ENCODE peak calls at places on chromosome 3, in ten cellular contexts. One of them, this sample, is unnamed.

GRCh38 chr3:160003520-160004128 is 15.0 kb downstream of the IL12A start:
- DNase-seq in cerebellar cortex: peak; percentile 62
- DNase-seq in cardiac fibroblast: peak; percentile 65
- DNase-seq in A549: peak; percentile 60
- DNase-seq in NCI-H345: peak; percentile 22
- DNase-seq in Ammon's horn: peak; percentile 83
- DNase-seq in occipital lobe: peak; percentile 10
- DNase-seq in NCI-H1105 treated with DMSO at 0.1 percent for 48 hours: peak; percentile 29
- DNase-seq in NCI-H1694: no peak
- DNase-seq in fibroblast of villous mesenchyme: peak; percentile 54
- DNase-seq in this sample: no peak

GRCh38 chr3:178325330-178325729 is 210.9 kb upstream of the KCNMB2 start:
- DNase-seq in occipital lobe: no peak
- DNase-seq in A549: no peak
- DNase-seq in Ammon's horn: no peak
- DNase-seq in NCI-H1105 treated with DMSO at 0.1 percent for 48 hours: peak; percentile 63
- DNase-seq in cardiac fibroblast: peak; percentile 76
- DNase-seq in NCI-H1694: no peak
- DNase-seq in fibroblast of villous mesenchyme: peak; percentile 71
- DNase-seq in NCI-H345: peak; percentile 44
- DNase-seq in cerebellar cortex: peak; percentile 54
- DNase-seq in this sample: no peak

GRCh38 chr3:131193671-131194291 is 167.1 kb downstream of the NEK11 start:
- DNase-seq in Ammon's horn: no peak
- DNase-seq in NCI-H345: no peak
- DNase-seq in cardiac fibroblast: peak; percentile 10
- DNase-seq in occipital lobe: no peak
- DNase-seq in A549: peak; percentile 8
- DNase-seq in fibroblast of villous mesenchyme: no peak
- DNase-seq in NCI-H1105 treated with DMSO at 0.1 percent for 48 hours: peak; percentile 10
- DNase-seq in NCI-H1694: no peak
- DNase-seq in cerebellar cortex: no peak
- DNase-seq in this sample: no peak

GRCh38 chr3:107377151-107377550 is at the start of gene CCDC54:
- DNase-seq in cardiac fibroblast: no peak
- DNase-seq in NCI-H345: no peak
- DNase-seq in fibroblast of villous mesenchyme: peak; percentile 8
- DNase-seq in cerebellar cortex: no peak
- DNase-seq in NCI-H1694: no peak
- DNase-seq in NCI-H1105 treated with DMSO at 0.1 percent for 48 hours: no peak
- DNase-seq in occipital lobe: no peak
- DNase-seq in A549: no peak
- DNase-seq in Ammon's horn: no peak
- DNase-seq in this sample: no peak

GRCh38 chr3:157167371-157167770 is 7.4 kb upstream of the CCNL1 start:
- DNase-seq in NCI-H345: no peak
- DNase-seq in Ammon's horn: no peak
- DNase-seq in occipital lobe: no peak
- DNase-seq in A549: no peak
- DNase-seq in NCI-H1105 treated with DMSO at 0.1 percent for 48 hours: no peak
- DNase-seq in NCI-H1694: no peak
- DNase-seq in fibroblast of villous mesenchyme: no peak
- DNase-seq in cardiac fibroblast: no peak
- DNase-seq in cerebellar cortex: no peak
- DNase-seq in this sample: no peak

GRCh38 chr3:185737020-185737419 is 87.8 kb downstream of the IGF2BP2 start:
- DNase-seq in fibroblast of villous mesenchyme: peak; percentile 51
- DNase-seq in cerebellar cortex: no peak
- DNase-seq in A549: no peak
- DNase-seq in NCI-H1694: no peak
- DNase-seq in occipital lobe: no peak
- DNase-seq in NCI-H345: no peak
- DNase-seq in Ammon's horn: no peak
- DNase-seq in cardiac fibroblast: peak; percentile 59
- DNase-seq in NCI-H1105 treated with DMSO at 0.1 percent for 48 hours: no peak
- DNase-seq in this sample: no peak

GRCh38 chr3:188520466-188520865 is 366.5 kb downstream of the LPP start:
- DNase-seq in NCI-H1694: no peak
- DNase-seq in NCI-H1105 treated with DMSO at 0.1 percent for 48 hours: no peak
- DNase-seq in NCI-H345: no peak
- DNase-seq in occipital lobe: no peak
- DNase-seq in Ammon's horn: no peak
- DNase-seq in cardiac fibroblast: no peak
- DNase-seq in fibroblast of villous mesenchyme: no peak
- DNase-seq in cerebellar cortex: no peak
- DNase-seq in A549: no peak
- DNase-seq in this sample: no peak

GRCh38 chr3:9012521-9012920 is 49.2 kb upstream of the RAD18 start:
- DNase-seq in cardiac fibroblast: no peak
- DNase-seq in NCI-H1694: no peak
- DNase-seq in NCI-H1105 treated with DMSO at 0.1 percent for 48 hours: no peak
- DNase-seq in Ammon's horn: no peak
- DNase-seq in A549: no peak
- DNase-seq in cerebellar cortex: no peak
- DNase-seq in fibroblast of villous mesenchyme: no peak
- DNase-seq in occipital lobe: no peak
- DNase-seq in NCI-H345: no peak
- DNase-seq in this sample: no peak

GRCh38 chr3:56854856-56855620 is 53.3 kb upstream of the ARHGEF3 start:
- DNase-seq in NCI-H1105 treated with DMSO at 0.1 percent for 48 hours: no peak
- DNase-seq in Ammon's horn: no peak
- DNase-seq in NCI-H1694: no peak
- DNase-seq in cerebellar cortex: no peak
- DNase-seq in fibroblast of villous mesenchyme: no peak
- DNase-seq in occipital lobe: no peak
- DNase-seq in A549: no peak
- DNase-seq in NCI-H345: no peak
- DNase-seq in cardiac fibroblast: no peak
- DNase-seq in this sample: no peak

GRCh38 chr3:13188975-13189374 is 115.7 kb upstream of the IQSEC1 start:
- DNase-seq in occipital lobe: no peak
- DNase-seq in A549: no peak
- DNase-seq in cardiac fibroblast: no peak
- DNase-seq in fibroblast of villous mesenchyme: no peak
- DNase-seq in NCI-H1105 treated with DMSO at 0.1 percent for 48 hours: no peak
- DNase-seq in NCI-H345: no peak
- DNase-seq in cerebellar cortex: no peak
- DNase-seq in NCI-H1694: no peak
- DNase-seq in Ammon's horn: no peak
- DNase-seq in this sample: no peak

GRCh38 chr3:55721716-55722484 is 234.8 kb upstream of the WNT5A start:
- DNase-seq in occipital lobe: no peak
- DNase-seq in cerebellar cortex: no peak
- DNase-seq in Ammon's horn: no peak
- DNase-seq in NCI-H1105 treated with DMSO at 0.1 percent for 48 hours: no peak
- DNase-seq in NCI-H1694: no peak
- DNase-seq in A549: no peak
- DNase-seq in NCI-H345: no peak
- DNase-seq in cardiac fibroblast: peak; percentile 25
- DNase-seq in fibroblast of villous mesenchyme: peak; percentile 44
- DNase-seq in this sample: no peak

GRCh38 chr3:50652709-50653108 is 22.0 kb upstream of the DOCK3 start:
- DNase-seq in occipital lobe: no peak
- DNase-seq in cerebellar cortex: no peak
- DNase-seq in NCI-H1105 treated with DMSO at 0.1 percent for 48 hours: peak; percentile 2
- DNase-seq in cardiac fibroblast: peak; percentile 33
- DNase-seq in A549: peak; percentile 16
- DNase-seq in NCI-H345: no peak
- DNase-seq in Ammon's horn: no peak
- DNase-seq in NCI-H1694: no peak
- DNase-seq in fibroblast of villous mesenchyme: peak; percentile 6
- DNase-seq in this sample: no peak

GRCh38 chr3:156307704-156308103 is 187.3 kb downstream of the KCNAB1 start:
- DNase-seq in A549: no peak
- DNase-seq in NCI-H1105 treated with DMSO at 0.1 percent for 48 hours: no peak
- DNase-seq in occipital lobe: no peak
- DNase-seq in cardiac fibroblast: peak; percentile 86
- DNase-seq in fibroblast of villous mesenchyme: peak; percentile 33
- DNase-seq in NCI-H1694: no peak
- DNase-seq in Ammon's horn: no peak
- DNase-seq in cerebellar cortex: no peak
- DNase-seq in NCI-H345: no peak
- DNase-seq in this sample: no peak

GRCh38 chr3:46902188-46902631 is 24.7 kb downstream of the PTH1R start:
- DNase-seq in Ammon's horn: no peak
- DNase-seq in NCI-H1105 treated with DMSO at 0.1 percent for 48 hours: no peak
- DNase-seq in A549: no peak
- DNase-seq in cardiac fibroblast: no peak
- DNase-seq in occipital lobe: no peak
- DNase-seq in cerebellar cortex: no peak
- DNase-seq in fibroblast of villous mesenchyme: no peak
- DNase-seq in NCI-H345: no peak
- DNase-seq in NCI-H1694: no peak
- DNase-seq in this sample: no peak

GRCh38 chr3:101873619-101874018 is 24.3 kb downstream of the NFKBIZ start:
- DNase-seq in NCI-H345: no peak
- DNase-seq in NCI-H1105 treated with DMSO at 0.1 percent for 48 hours: no peak
- DNase-seq in fibroblast of villous mesenchyme: peak; percentile 93
- DNase-seq in A549: no peak
- DNase-seq in cerebellar cortex: no peak
- DNase-seq in Ammon's horn: no peak
- DNase-seq in NCI-H1694: no peak
- DNase-seq in occipital lobe: no peak
- DNase-seq in cardiac fibroblast: peak; percentile 44
- DNase-seq in this sample: no peak

GRCh38 chr3:73442886-73443285 is 181.9 kb downstream of the PDZRN3 start:
- DNase-seq in Ammon's horn: no peak
- DNase-seq in NCI-H345: no peak
- DNase-seq in cerebellar cortex: no peak
- DNase-seq in NCI-H1105 treated with DMSO at 0.1 percent for 48 hours: no peak
- DNase-seq in fibroblast of villous mesenchyme: no peak
- DNase-seq in cardiac fibroblast: no peak
- DNase-seq in occipital lobe: no peak
- DNase-seq in A549: no peak
- DNase-seq in NCI-H1694: no peak
- DNase-seq in this sample: no peak

GRCh38 chr3:108153451-108153981 is 62.7 kb upstream of the CD47 start:
- DNase-seq in NCI-H345: no peak
- DNase-seq in fibroblast of villous mesenchyme: peak; percentile 75
- DNase-seq in A549: no peak
- DNase-seq in Ammon's horn: no peak
- DNase-seq in NCI-H1105 treated with DMSO at 0.1 percent for 48 hours: peak; percentile 63
- DNase-seq in cardiac fibroblast: peak; percentile 70
- DNase-seq in occipital lobe: no peak
- DNase-seq in NCI-H1694: peak; percentile 46
- DNase-seq in cerebellar cortex: peak; percentile 54
- DNase-seq in this sample: no peak

GRCh38 chr3:43155464-43156121 is 49.7 kb upstream of the POMGNT2 start:
- DNase-seq in NCI-H1694: no peak
- DNase-seq in fibroblast of villous mesenchyme: peak; percentile 78
- DNase-seq in cardiac fibroblast: peak; percentile 86
- DNase-seq in occipital lobe: peak; percentile 68
- DNase-seq in cerebellar cortex: peak; percentile 60
- DNase-seq in Ammon's horn: peak; percentile 81
- DNase-seq in NCI-H345: no peak
- DNase-seq in NCI-H1105 treated with DMSO at 0.1 percent for 48 hours: no peak
- DNase-seq in A549: peak; percentile 50
- DNase-seq in this sample: no peak

GRCh38 chr3:31485206-31485605 is 47.5 kb upstream of the STT3B start:
- DNase-seq in cerebellar cortex: no peak
- DNase-seq in A549: no peak
- DNase-seq in cardiac fibroblast: no peak
- DNase-seq in NCI-H1694: no peak
- DNase-seq in NCI-H345: no peak
- DNase-seq in Ammon's horn: no peak
- DNase-seq in fibroblast of villous mesenchyme: no peak
- DNase-seq in NCI-H1105 treated with DMSO at 0.1 percent for 48 hours: no peak
- DNase-seq in occipital lobe: no peak
- DNase-seq in this sample: no peak

GRCh38 chr3:13282986-13283876 is 136.9 kb downstream of the NUP210 start:
- DNase-seq in fibroblast of villous mesenchyme: no peak
- DNase-seq in cerebellar cortex: peak; percentile 40
- DNase-seq in A549: peak; percentile 64
- DNase-seq in cardiac fibroblast: no peak
- DNase-seq in NCI-H345: peak; percentile 22
- DNase-seq in Ammon's horn: no peak
- DNase-seq in NCI-H1694: no peak
- DNase-seq in occipital lobe: no peak
- DNase-seq in NCI-H1105 treated with DMSO at 0.1 percent for 48 hours: no peak
- DNase-seq in this sample: no peak

GRCh38 chr3:195768831-195769303 is 42.9 kb downstream of the MUC4 start:
- DNase-seq in occipital lobe: no peak
- DNase-seq in A549: no peak
- DNase-seq in NCI-H1694: no peak
- DNase-seq in NCI-H345: no peak
- DNase-seq in cardiac fibroblast: no peak
- DNase-seq in fibroblast of villous mesenchyme: no peak
- DNase-seq in NCI-H1105 treated with DMSO at 0.1 percent for 48 hours: no peak
- DNase-seq in Ammon's horn: no peak
- DNase-seq in cerebellar cortex: no peak
- DNase-seq in this sample: no peak

GRCh38 chr3:94937980-94938379 is 875.1 kb downstream of the NSUN3 start:
- DNase-seq in NCI-H1694: no peak
- DNase-seq in fibroblast of villous mesenchyme: no peak
- DNase-seq in cardiac fibroblast: no peak
- DNase-seq in Ammon's horn: no peak
- DNase-seq in cerebellar cortex: no peak
- DNase-seq in occipital lobe: no peak
- DNase-seq in A549: no peak
- DNase-seq in NCI-H1105 treated with DMSO at 0.1 percent for 48 hours: no peak
- DNase-seq in NCI-H345: no peak
- DNase-seq in this sample: no peak

GRCh38 chr3:124094496-124094895 is 102.6 kb upstream of the ROPN1 start:
- DNase-seq in cardiac fibroblast: no peak
- DNase-seq in occipital lobe: peak; percentile 78
- DNase-seq in A549: no peak
- DNase-seq in fibroblast of villous mesenchyme: peak; percentile 26
- DNase-seq in NCI-H1105 treated with DMSO at 0.1 percent for 48 hours: no peak
- DNase-seq in NCI-H345: no peak
- DNase-seq in NCI-H1694: no peak
- DNase-seq in cerebellar cortex: no peak
- DNase-seq in Ammon's horn: peak; percentile 80
- DNase-seq in this sample: no peak

GRCh38 chr3:35659808-35660207 is 20.5 kb downstream of the ARPP21 start:
- DNase-seq in NCI-H345: peak; percentile 60
- DNase-seq in Ammon's horn: no peak
- DNase-seq in NCI-H1694: no peak
- DNase-seq in NCI-H1105 treated with DMSO at 0.1 percent for 48 hours: peak; percentile 65
- DNase-seq in occipital lobe: no peak
- DNase-seq in cardiac fibroblast: no peak
- DNase-seq in cerebellar cortex: peak; percentile 81
- DNase-seq in fibroblast of villous mesenchyme: no peak
- DNase-seq in A549: no peak
- DNase-seq in this sample: peak; percentile 26

GRCh38 chr3:143808999-143809700 is 39.1 kb downstream of the SLC9A9 start:
- DNase-seq in occipital lobe: no peak
- DNase-seq in A549: no peak
- DNase-seq in NCI-H1694: no peak
- DNase-seq in NCI-H345: no peak
- DNase-seq in fibroblast of villous mesenchyme: peak; percentile 44
- DNase-seq in NCI-H1105 treated with DMSO at 0.1 percent for 48 hours: no peak
- DNase-seq in cardiac fibroblast: peak; percentile 54
- DNase-seq in Ammon's horn: peak; percentile 54
- DNase-seq in cerebellar cortex: no peak
- DNase-seq in this sample: no peak

GRCh38 chr3:31165399-31165860 is 271.0 kb upstream of the GADL1 start:
- DNase-seq in Ammon's horn: no peak
- DNase-seq in A549: no peak
- DNase-seq in cardiac fibroblast: peak; percentile 80
- DNase-seq in NCI-H345: peak; percentile 87
- DNase-seq in NCI-H1105 treated with DMSO at 0.1 percent for 48 hours: no peak
- DNase-seq in NCI-H1694: no peak
- DNase-seq in cerebellar cortex: no peak
- DNase-seq in fibroblast of villous mesenchyme: no peak
- DNase-seq in occipital lobe: no peak
- DNase-seq in this sample: peak; percentile 34

GRCh38 chr3:174243194-174243593 is 615.9 kb upstream of the NAALADL2 start:
- DNase-seq in occipital lobe: no peak
- DNase-seq in Ammon's horn: no peak
- DNase-seq in fibroblast of villous mesenchyme: no peak
- DNase-seq in cardiac fibroblast: peak; percentile 8
- DNase-seq in A549: no peak
- DNase-seq in cerebellar cortex: no peak
- DNase-seq in NCI-H1694: no peak
- DNase-seq in NCI-H1105 treated with DMSO at 0.1 percent for 48 hours: no peak
- DNase-seq in NCI-H345: no peak
- DNase-seq in this sample: no peak

GRCh38 chr3:112302061-112302830 is 8.2 kb upstream of the SLC9C1 start:
- DNase-seq in NCI-H345: no peak
- DNase-seq in Ammon's horn: no peak
- DNase-seq in NCI-H1105 treated with DMSO at 0.1 percent for 48 hours: no peak
- DNase-seq in occipital lobe: no peak
- DNase-seq in fibroblast of villous mesenchyme: peak; percentile 87
- DNase-seq in A549: no peak
- DNase-seq in cardiac fibroblast: peak; percentile 74
- DNase-seq in NCI-H1694: no peak
- DNase-seq in cerebellar cortex: no peak
- DNase-seq in this sample: no peak